ENCODE peak calls at places on chromosome 2, in ten cellular contexts. One of them, this sample, is unnamed.

GRCh38 chr2:67566292-67566691 is 169.2 kb downstream of the ETAA1 start:
- DNase-seq in left ventricle myocardium inferior: no peak
- DNase-seq in cardiac fibroblast: no peak
- DNase-seq in ovary: no peak
- DNase-seq in retinal pigment epithelial cell: no peak
- DNase-seq in astrocyte: no peak
- DNase-seq in keratinocyte: no peak
- DNase-seq in heart right ventricle: no peak
- DNase-seq in AG04450: no peak
- DNase-seq in spleen: no peak
- DNase-seq in this sample: no peak

GRCh38 chr2:60391250-60392013 is 162.0 kb downstream of the BCL11A start:
- DNase-seq in left ventricle myocardium inferior: no peak
- DNase-seq in cardiac fibroblast: no peak
- DNase-seq in ovary: no peak
- DNase-seq in retinal pigment epithelial cell: no peak
- DNase-seq in astrocyte: no peak
- DNase-seq in keratinocyte: no peak
- DNase-seq in heart right ventricle: no peak
- DNase-seq in AG04450: no peak
- DNase-seq in spleen: no peak
- DNase-seq in this sample: no peak

GRCh38 chr2:8549273-8549922 is 132.5 kb upstream of the ID2 start:
- DNase-seq in left ventricle myocardium inferior: peak
- DNase-seq in cardiac fibroblast: no peak
- DNase-seq in ovary: no peak
- DNase-seq in retinal pigment epithelial cell: no peak
- DNase-seq in astrocyte: no peak
- DNase-seq in keratinocyte: no peak
- DNase-seq in heart right ventricle: no peak
- DNase-seq in AG04450: no peak
- DNase-seq in spleen: no peak
- DNase-seq in this sample: no peak

GRCh38 chr2:17583646-17584045 is 43.1 kb downstream of the VSNL1 start:
- DNase-seq in left ventricle myocardium inferior: no peak
- DNase-seq in cardiac fibroblast: peak
- DNase-seq in ovary: no peak
- DNase-seq in retinal pigment epithelial cell: no peak
- DNase-seq in astrocyte: no peak
- DNase-seq in keratinocyte: no peak
- DNase-seq in heart right ventricle: no peak
- DNase-seq in AG04450: no peak
- DNase-seq in spleen: no peak
- DNase-seq in this sample: no peak

GRCh38 chr2:104755026-104755856 is 98.7 kb upstream of the POU3F3 start:
- DNase-seq in left ventricle myocardium inferior: no peak
- DNase-seq in cardiac fibroblast: no peak
- DNase-seq in ovary: no peak
- DNase-seq in retinal pigment epithelial cell: no peak
- DNase-seq in astrocyte: no peak
- DNase-seq in keratinocyte: no peak
- DNase-seq in heart right ventricle: no peak
- DNase-seq in AG04450: no peak
- DNase-seq in spleen: peak
- DNase-seq in this sample: peak

GRCh38 chr2:75431276-75431675 is 129.5 kb downstream of the EVA1A start:
- DNase-seq in left ventricle myocardium inferior: no peak
- DNase-seq in cardiac fibroblast: no peak
- DNase-seq in ovary: no peak
- DNase-seq in retinal pigment epithelial cell: no peak
- DNase-seq in astrocyte: no peak
- DNase-seq in keratinocyte: no peak
- DNase-seq in heart right ventricle: no peak
- DNase-seq in AG04450: no peak
- DNase-seq in spleen: no peak
- DNase-seq in this sample: no peak

GRCh38 chr2:237199577-237199976 is 113.9 kb downstream of the COPS8 start:
- DNase-seq in left ventricle myocardium inferior: no peak
- DNase-seq in cardiac fibroblast: no peak
- DNase-seq in ovary: peak
- DNase-seq in retinal pigment epithelial cell: no peak
- DNase-seq in astrocyte: no peak
- DNase-seq in keratinocyte: no peak
- DNase-seq in heart right ventricle: no peak
- DNase-seq in AG04450: no peak
- DNase-seq in spleen: no peak
- DNase-seq in this sample: no peak

GRCh38 chr2:53475320-53475719 is 292.3 kb upstream of the CHAC2 start:
- DNase-seq in left ventricle myocardium inferior: no peak
- DNase-seq in cardiac fibroblast: no peak
- DNase-seq in ovary: no peak
- DNase-seq in retinal pigment epithelial cell: no peak
- DNase-seq in astrocyte: peak
- DNase-seq in keratinocyte: peak
- DNase-seq in heart right ventricle: no peak
- DNase-seq in AG04450: no peak
- DNase-seq in spleen: no peak
- DNase-seq in this sample: peak

GRCh38 chr2:196294510-196294909 is 123.1 kb upstream of the STK17B start:
- DNase-seq in left ventricle myocardium inferior: no peak
- DNase-seq in cardiac fibroblast: no peak
- DNase-seq in ovary: no peak
- DNase-seq in retinal pigment epithelial cell: no peak
- DNase-seq in astrocyte: no peak
- DNase-seq in keratinocyte: no peak
- DNase-seq in heart right ventricle: no peak
- DNase-seq in AG04450: no peak
- DNase-seq in spleen: no peak
- DNase-seq in this sample: no peak

GRCh38 chr2:211347328-211347727 is 790.9 kb downstream of the CPS1 start:
- DNase-seq in left ventricle myocardium inferior: no peak
- DNase-seq in cardiac fibroblast: peak
- DNase-seq in ovary: no peak
- DNase-seq in retinal pigment epithelial cell: no peak
- DNase-seq in astrocyte: no peak
- DNase-seq in keratinocyte: no peak
- DNase-seq in heart right ventricle: no peak
- DNase-seq in AG04450: no peak
- DNase-seq in spleen: no peak
- DNase-seq in this sample: no peak
- TF ChIP-seq CTCF in left ventricle myocardium inferior: no peak
- TF ChIP-seq CTCF in cardiac fibroblast: no peak
- TF ChIP-seq CTCF in ovary: no peak
- TF ChIP-seq CTCF in retinal pigment epithelial cell: no peak
- TF ChIP-seq CTCF in astrocyte: no peak
- TF ChIP-seq CTCF in keratinocyte: peak
- TF ChIP-seq CTCF in heart right ventricle: no peak
- TF ChIP-seq CTCF in AG04450: no peak
- TF ChIP-seq CTCF in spleen: no peak
- TF ChIP-seq CTCF in this sample: no peak

GRCh38 chr2:81550277-81550676 is 1245.7 kb upstream of the LRRTM1 start:
- DNase-seq in left ventricle myocardium inferior: no peak
- DNase-seq in cardiac fibroblast: no peak
- DNase-seq in ovary: no peak
- DNase-seq in retinal pigment epithelial cell: no peak
- DNase-seq in astrocyte: no peak
- DNase-seq in keratinocyte: no peak
- DNase-seq in heart right ventricle: no peak
- DNase-seq in AG04450: no peak
- DNase-seq in spleen: no peak
- DNase-seq in this sample: no peak
- H3K4me3 ChIP-seq in left ventricle myocardium inferior: no peak
- H3K4me3 ChIP-seq in cardiac fibroblast: no peak
- H3K4me3 ChIP-seq in ovary: no peak
- H3K4me3 ChIP-seq in retinal pigment epithelial cell: no peak
- H3K4me3 ChIP-seq in astrocyte: no peak
- H3K4me3 ChIP-seq in keratinocyte: no peak
- H3K4me3 ChIP-seq in heart right ventricle: no peak
- H3K4me3 ChIP-seq in AG04450: no peak
- H3K4me3 ChIP-seq in spleen: no peak
- H3K4me3 ChIP-seq in this sample: no peak

GRCh38 chr2:12202301-12202700 is 455.9 kb downstream of the LPIN1 start:
- DNase-seq in left ventricle myocardium inferior: no peak
- DNase-seq in cardiac fibroblast: peak
- DNase-seq in ovary: no peak
- DNase-seq in retinal pigment epithelial cell: peak
- DNase-seq in astrocyte: peak
- DNase-seq in keratinocyte: no peak
- DNase-seq in heart right ventricle: no peak
- DNase-seq in AG04450: peak
- DNase-seq in spleen: no peak
- DNase-seq in this sample: peak

GRCh38 chr2:12201369-12201768 is 454.9 kb downstream of the LPIN1 start:
- DNase-seq in left ventricle myocardium inferior: no peak
- DNase-seq in cardiac fibroblast: no peak
- DNase-seq in ovary: no peak
- DNase-seq in retinal pigment epithelial cell: no peak
- DNase-seq in astrocyte: no peak
- DNase-seq in keratinocyte: no peak
- DNase-seq in heart right ventricle: no peak
- DNase-seq in AG04450: no peak
- DNase-seq in spleen: no peak
- DNase-seq in this sample: no peak

GRCh38 chr2:12205086-12205485 is 458.7 kb downstream of the LPIN1 start:
- DNase-seq in left ventricle myocardium inferior: no peak
- DNase-seq in cardiac fibroblast: no peak
- DNase-seq in ovary: no peak
- DNase-seq in retinal pigment epithelial cell: no peak
- DNase-seq in astrocyte: no peak
- DNase-seq in keratinocyte: no peak
- DNase-seq in heart right ventricle: no peak
- DNase-seq in AG04450: no peak
- DNase-seq in spleen: no peak
- DNase-seq in this sample: no peak

GRCh38 chr2:12203528-12203927 is 457.1 kb downstream of the LPIN1 start:
- DNase-seq in left ventricle myocardium inferior: no peak
- DNase-seq in cardiac fibroblast: no peak
- DNase-seq in ovary: no peak
- DNase-seq in retinal pigment epithelial cell: no peak
- DNase-seq in astrocyte: no peak
- DNase-seq in keratinocyte: no peak
- DNase-seq in heart right ventricle: no peak
- DNase-seq in AG04450: no peak
- DNase-seq in spleen: no peak
- DNase-seq in this sample: no peak

GRCh38 chr2:12202702-12203101 is 456.3 kb downstream of the LPIN1 start:
- DNase-seq in left ventricle myocardium inferior: peak
- DNase-seq in cardiac fibroblast: peak
- DNase-seq in ovary: peak
- DNase-seq in retinal pigment epithelial cell: no peak
- DNase-seq in astrocyte: no peak
- DNase-seq in keratinocyte: no peak
- DNase-seq in heart right ventricle: peak
- DNase-seq in AG04450: peak
- DNase-seq in spleen: no peak
- DNase-seq in this sample: peak
- TF ChIP-seq CTCF in left ventricle myocardium inferior: no peak
- TF ChIP-seq CTCF in cardiac fibroblast: peak
- TF ChIP-seq CTCF in ovary: no peak
- TF ChIP-seq CTCF in retinal pigment epithelial cell: no peak
- TF ChIP-seq CTCF in astrocyte: no peak
- TF ChIP-seq CTCF in keratinocyte: no peak
- TF ChIP-seq CTCF in heart right ventricle: no peak
- TF ChIP-seq CTCF in AG04450: peak
- TF ChIP-seq CTCF in spleen: no peak
- TF ChIP-seq CTCF in this sample: no peak

GRCh38 chr2:161238559-161239415 is 69.4 kb upstream of the PSMD14 start:
- DNase-seq in left ventricle myocardium inferior: peak
- DNase-seq in cardiac fibroblast: peak
- DNase-seq in ovary: peak
- DNase-seq in retinal pigment epithelial cell: peak
- DNase-seq in astrocyte: peak
- DNase-seq in keratinocyte: no peak
- DNase-seq in heart right ventricle: peak
- DNase-seq in AG04450: no peak
- DNase-seq in spleen: peak
- DNase-seq in this sample: peak

GRCh38 chr2:161234627-161235026 is 73.6 kb upstream of the PSMD14 start:
- DNase-seq in left ventricle myocardium inferior: no peak
- DNase-seq in cardiac fibroblast: no peak
- DNase-seq in ovary: no peak
- DNase-seq in retinal pigment epithelial cell: no peak
- DNase-seq in astrocyte: no peak
- DNase-seq in keratinocyte: no peak
- DNase-seq in heart right ventricle: no peak
- DNase-seq in AG04450: no peak
- DNase-seq in spleen: no peak
- DNase-seq in this sample: no peak

GRCh38 chr2:161239416-161240109 is 68.7 kb upstream of the PSMD14 start:
- DNase-seq in left ventricle myocardium inferior: peak
- DNase-seq in cardiac fibroblast: no peak
- DNase-seq in ovary: peak
- DNase-seq in retinal pigment epithelial cell: no peak
- DNase-seq in astrocyte: no peak
- DNase-seq in keratinocyte: no peak
- DNase-seq in heart right ventricle: no peak
- DNase-seq in AG04450: no peak
- DNase-seq in spleen: peak
- DNase-seq in this sample: no peak

GRCh38 chr2:161238264-161238558 is 70.0 kb upstream of the PSMD14 start:
- DNase-seq in left ventricle myocardium inferior: no peak
- DNase-seq in cardiac fibroblast: no peak
- DNase-seq in ovary: no peak
- DNase-seq in retinal pigment epithelial cell: no peak
- DNase-seq in astrocyte: no peak
- DNase-seq in keratinocyte: no peak
- DNase-seq in heart right ventricle: no peak
- DNase-seq in AG04450: no peak
- DNase-seq in spleen: no peak
- DNase-seq in this sample: no peak

GRCh38 chr2:161237397-161238263 is 70.6 kb upstream of the PSMD14 start:
- DNase-seq in left ventricle myocardium inferior: peak
- DNase-seq in cardiac fibroblast: peak
- DNase-seq in ovary: peak
- DNase-seq in retinal pigment epithelial cell: no peak
- DNase-seq in astrocyte: peak
- DNase-seq in keratinocyte: no peak
- DNase-seq in heart right ventricle: peak
- DNase-seq in AG04450: no peak
- DNase-seq in spleen: peak
- DNase-seq in this sample: peak
- H3K4me3 ChIP-seq in left ventricle myocardium inferior: peak
- H3K4me3 ChIP-seq in cardiac fibroblast: peak
- H3K4me3 ChIP-seq in ovary: peak
- H3K4me3 ChIP-seq in retinal pigment epithelial cell: peak
- H3K4me3 ChIP-seq in astrocyte: peak
- H3K4me3 ChIP-seq in keratinocyte: peak
- H3K4me3 ChIP-seq in heart right ventricle: peak
- H3K4me3 ChIP-seq in AG04450: peak
- H3K4me3 ChIP-seq in spleen: peak
- H3K4me3 ChIP-seq in this sample: peak

DNA sequence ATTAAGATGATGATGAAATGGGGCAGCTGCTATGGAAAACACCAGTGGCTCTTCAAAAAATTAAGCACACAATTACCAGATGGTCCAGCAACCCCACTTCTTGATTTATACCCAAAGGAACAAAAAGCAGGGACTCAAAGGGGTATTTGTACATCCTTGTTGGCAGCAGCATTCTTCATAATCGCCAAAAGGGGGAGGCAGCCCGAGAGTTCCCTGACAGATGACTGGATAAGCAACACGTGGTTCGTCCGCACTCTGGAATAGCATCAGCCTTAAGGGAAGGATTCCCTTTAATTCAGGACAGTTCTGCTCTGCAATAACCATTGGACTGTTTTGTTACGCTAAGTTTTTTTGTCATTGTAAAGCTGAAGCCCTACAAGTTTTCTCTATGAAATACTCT is 76.7 kb upstream of the TWIST2 start:
- DNase-seq in left ventricle myocardium inferior: no peak
- DNase-seq in cardiac fibroblast: peak
- DNase-seq in ovary: no peak
- DNase-seq in retinal pigment epithelial cell: no peak
- DNase-seq in astrocyte: peak
- DNase-seq in keratinocyte: no peak
- DNase-seq in heart right ventricle: no peak
- DNase-seq in AG04450: no peak
- DNase-seq in spleen: no peak
- DNase-seq in this sample: no peak
- TF ChIP-seq CTCF in left ventricle myocardium inferior: no peak
- TF ChIP-seq CTCF in cardiac fibroblast: peak
- TF ChIP-seq CTCF in ovary: no peak
- TF ChIP-seq CTCF in retinal pigment epithelial cell: no peak
- TF ChIP-seq CTCF in astrocyte: peak
- TF ChIP-seq CTCF in keratinocyte: peak
- TF ChIP-seq CTCF in heart right ventricle: no peak
- TF ChIP-seq CTCF in AG04450: peak
- TF ChIP-seq CTCF in spleen: no peak
- TF ChIP-seq CTCF in this sample: peak

This sample was measured in AG10803.